ENCODE peak calls at places on chromosomes 13 and 19, in ten cellular contexts. O is adrenal gland, M is HS-5, Z is HCEC 1CT, Q is brain microvascular endothelial cell, N is SW480, R is Karpas-422, T is amniotic stem cell, F is choroid plexus epithelial cell, B is non-pigmented ciliary epithelial cell. A is an unnamed sample.

GRCh38 chr19:3603121-3603841 is 3.4 kb downstream of the TBXA2R start:
- DNase-seq in O (no peak), M (no peak), Z (no peak), Q (no peak), N (no peak), R (no peak), T (no peak), F (no peak), B (no peak), A (no peak)

GRCh38 chr19:19154768-19155494 is 15.1 kb downstream of the MEF2B start:
- DNase-seq in O (no peak), M (no peak), Z (no peak), Q (no peak), N (no peak), R (peak), T (no peak), F (no peak), B (no peak), A (no peak)

GRCh38 chr13:81058211-81058915 is 717.4 kb upstream of the SPRY2 start:
- DNase-seq in O (no peak), M (no peak), Z (peak), Q (no peak), N (no peak), R (no peak), T (no peak), F (no peak), B (no peak), A (no peak)

GRCh38 chr13:33292712-33293111 is 7.2 kb upstream of the STARD13 start:
- DNase-seq in O (no peak), M (no peak), Z (no peak), Q (no peak), N (no peak), R (no peak), T (no peak), F (no peak), B (no peak), A (no peak)

GRCh38 chr19:38035515-38036495 is 128.8 kb downstream of the SIPA1L3 start:
- DNase-seq in O (no peak), M (peak), Z (peak), Q (peak), N (no peak), R (no peak), T (no peak), F (no peak), B (no peak), A (no peak)

GRCh38 chr19:2291185-2291751 is 9.3 kb upstream of the PEAK3 start:
- DNase-seq in O (no peak), M (no peak), Z (no peak), Q (no peak), N (no peak), R (no peak), T (no peak), F (no peak), B (no peak), A (no peak)

GRCh38 chr19:35462476-35462953 is 14.5 kb downstream of the FFAR2 start:
- DNase-seq in O (no peak), M (no peak), Z (no peak), Q (no peak), N (no peak), R (peak), T (no peak), F (no peak), B (no peak), A (peak)

GRCh38 chr19:33524024-33524664 is 2.6 kb upstream of the PEPD start:
- DNase-seq in O (peak), M (no peak), Z (no peak), Q (no peak), N (no peak), R (no peak), T (no peak), F (peak), B (no peak), A (no peak)

GRCh38 chr13:28412981-28413380 is 81.9 kb downstream of the FLT1 start:
- DNase-seq in O (no peak), M (no peak), Z (no peak), Q (no peak), N (no peak), R (no peak), T (no peak), F (no peak), B (no peak), A (no peak)

GRCh38 chr19:35856546-35857149 is at the start of gene KIRREL2:
- DNase-seq in O (no peak), M (no peak), Z (no peak), Q (no peak), N (no peak), R (no peak), T (no peak), F (no peak), B (no peak), A (peak)